ENCODE peak calls at places on chromosomes 12 and 14, in five cellular contexts. D is SK-N-SH, W is IMR-90, F is GM12878, M is K562. P is an unnamed sample.

GRCh38 chr14:89004195-89004594 is 179.7 kb downstream of the TTC8 start:
- DNase-seq in D (no peak), W (peak; percentile 78), F (no peak), M (no peak), P (no peak)

GRCh38 chr12:57529831-57530230 is 7.2 kb downstream of the MBD6 start:
- DNase-seq in D (no peak), W (no peak), F (no peak), M (no peak), P (no peak)

GRCh38 chr12:106113446-106114083 is 25.2 kb downstream of the NUAK1 start:
- DNase-seq in D (no peak), W (no peak), F (no peak), M (no peak), P (no peak)

GRCh38 chr12:112543666-112544185 is 125.0 kb downstream of the PTPN11 start:
- DNase-seq in D (no peak), W (no peak), F (no peak), M (no peak), P (no peak)

GRCh38 chr12:65313704-65314317 is 35.3 kb downstream of the MSRB3 start:
- DNase-seq in D (no peak), W (peak; percentile 47), F (no peak), M (peak; percentile 3), P (peak; percentile 19)

GRCh38 chr12:131287015-131287937 is 333.6 kb downstream of the ADGRD1 start:
- DNase-seq in D (no peak), W (no peak), F (no peak), M (no peak), P (no peak)

GRCh38 chr12:87444039-87444438 is 585.2 kb downstream of the C12orf50 start:
- DNase-seq in D (no peak), W (peak; percentile 1), F (no peak), M (no peak), P (no peak)

GRCh38 chr12:23909559-23909958 is 39.9 kb downstream of the SOX5 start:
- DNase-seq in D (no peak), W (no peak), F (no peak), M (no peak), P (no peak)

GRCh38 chr12:122749569-122750332 is 2.9 kb upstream of the DENR start:
- DNase-seq in D (peak; percentile 38), W (no peak), F (no peak), M (peak; percentile 28), P (peak; percentile 64)

GRCh38 chr12:70920251-70920851 is at the start of gene PTPRR:
- DNase-seq in D (peak; percentile 76), W (no peak), F (no peak), M (no peak), P (no peak)

GRCh38 chr14:76546426-76547221 is 170.7 kb downstream of the ESRRB start:
- DNase-seq in D (peak; percentile 65), W (no peak), F (no peak), M (peak; percentile 50), P (peak; percentile 50)

GRCh38 chr12:121712462-121713256 is at the start of gene TMEM120B:
- DNase-seq in D (peak; percentile 98), W (peak; percentile 71), F (no peak), M (peak; percentile 87), P (peak; percentile 70)

GRCh38 chr14:28243600-28243999 is 523.0 kb upstream of the FOXG1 start:
- DNase-seq in D (no peak), W (no peak), F (no peak), M (no peak), P (no peak)

GRCh38 chr14:49551569-49551968 is 34.6 kb downstream of the RPS29 start:
- DNase-seq in D (no peak), W (no peak), F (no peak), M (no peak), P (no peak)

GRCh38 chr12:20004951-20005350 is 363.4 kb upstream of the PDE3A start:
- DNase-seq in D (no peak), W (peak; percentile 27), F (no peak), M (no peak), P (no peak)

GRCh38 chr12:132196038-132196872 is 52.0 kb downstream of the NOC4L start:
- DNase-seq in D (no peak), W (no peak), F (no peak), M (no peak), P (no peak)

GRCh38 chr12:83389237-83389996 is 702.7 kb downstream of the TMTC2 start:
- DNase-seq in D (no peak), W (no peak), F (no peak), M (peak; percentile 48), P (peak; percentile 38)

GRCh38 chr14:91171291-91171690 is 57.4 kb downstream of the DGLUCY start:
- DNase-seq in D (peak; percentile 84), W (no peak), F (no peak), M (no peak), P (no peak)

GRCh38 chr14:66572836-66573235 is 64.9 kb downstream of the GPHN start:
- DNase-seq in D (no peak), W (no peak), F (no peak), M (no peak), P (no peak)
- TF ChIP-seq RCOR1 in D (no peak), W (no peak), F (no peak), M (no peak), P (no peak)

GRCh38 chr12:75837700-75838099 is 193.9 kb downstream of the PHLDA1 start:
- DNase-seq in D (peak; percentile 36), W (no peak), F (no peak), M (peak; percentile 60), P (no peak)
- TF ChIP-seq RCOR1 in D (peak; percentile 64), W (no peak), F (no peak), M (no peak), P (no peak)

GRCh38 chr14:20415723-20416622 is 2.7 kb upstream of the TEP1 start:
- DNase-seq in D (peak; percentile 50), W (peak; percentile 61), F (peak; percentile 49), M (peak; percentile 70), P (peak; percentile 67)
- TF ChIP-seq RCOR1 in D (no peak), W (no peak), F (no peak), M (no peak), P (no peak)

DNA sequence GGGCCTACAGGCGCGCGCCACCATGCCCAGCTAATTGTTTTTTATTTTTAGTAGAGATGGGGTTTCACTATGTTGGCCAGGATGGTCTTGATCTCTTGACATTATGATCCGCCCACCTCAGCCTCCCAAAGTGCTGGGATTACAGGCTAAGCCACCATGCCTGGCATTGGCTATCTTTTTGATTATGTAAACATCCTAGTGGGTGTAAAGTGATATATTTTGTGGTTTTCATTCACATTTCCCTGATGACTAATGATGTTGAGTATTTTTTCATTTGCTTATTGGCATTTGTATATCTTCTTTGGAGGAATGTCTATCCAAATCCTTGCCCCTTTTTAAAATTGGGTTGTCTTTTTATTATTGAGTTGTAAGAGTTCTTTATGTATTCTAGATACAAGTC is 16.3 kb downstream of the CREBL2 start:
- DNase-seq in D (no peak), W (peak; percentile 38), F (no peak), M (no peak), P (no peak)
- TF ChIP-seq RCOR1 in D (no peak), W (no peak), F (no peak), M (no peak), P (no peak)

DNA sequence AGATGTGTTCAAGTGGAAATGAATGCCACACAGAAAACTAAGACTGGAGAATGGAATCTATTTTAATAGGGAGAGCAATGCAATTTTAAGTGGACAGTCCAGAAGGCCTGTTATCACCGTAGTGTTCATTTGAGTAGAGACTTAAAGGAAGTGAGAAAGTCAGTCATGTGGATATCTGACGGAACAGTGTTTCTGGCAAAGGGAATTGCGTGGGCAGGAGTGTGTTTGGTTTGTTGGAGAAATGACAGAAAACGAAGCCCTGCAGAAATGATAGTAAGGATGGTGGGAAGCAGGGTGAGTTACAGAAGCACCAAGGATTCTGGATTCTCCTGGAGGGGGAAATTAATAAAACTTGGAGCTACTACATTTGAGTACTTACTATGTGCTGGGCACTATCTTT is 776.6 kb downstream of the MED13L start:
- DNase-seq in D (no peak), W (peak; percentile 15), F (no peak), M (no peak), P (no peak)
- TF ChIP-seq RCOR1 in D (no peak), W (no peak), F (no peak), M (no peak), P (no peak)

DNA sequence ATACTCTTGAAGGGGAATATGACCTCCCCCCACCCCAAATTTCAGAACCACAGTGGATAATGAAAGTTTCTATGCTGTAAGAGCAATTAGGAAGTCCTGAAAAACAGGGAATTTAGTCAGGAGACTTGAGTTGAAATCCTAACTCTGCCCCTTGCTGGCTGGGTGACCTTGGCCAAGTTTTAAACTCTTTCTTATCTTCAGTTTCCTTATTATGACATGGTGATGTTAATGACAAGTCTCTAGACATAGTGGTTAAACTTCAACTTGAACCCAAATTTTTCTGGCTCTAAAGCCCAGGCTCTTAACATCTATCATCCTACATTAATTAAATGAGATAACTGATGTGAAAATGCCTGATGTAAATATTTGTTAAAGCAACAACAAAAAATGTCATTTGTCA is 325.9 kb downstream of the APAF1 start:
- DNase-seq in D (no peak), W (no peak), F (no peak), M (no peak), P (no peak)
- TF ChIP-seq RCOR1 in D (no peak), W (no peak), F (no peak), M (no peak), P (no peak)

DNA sequence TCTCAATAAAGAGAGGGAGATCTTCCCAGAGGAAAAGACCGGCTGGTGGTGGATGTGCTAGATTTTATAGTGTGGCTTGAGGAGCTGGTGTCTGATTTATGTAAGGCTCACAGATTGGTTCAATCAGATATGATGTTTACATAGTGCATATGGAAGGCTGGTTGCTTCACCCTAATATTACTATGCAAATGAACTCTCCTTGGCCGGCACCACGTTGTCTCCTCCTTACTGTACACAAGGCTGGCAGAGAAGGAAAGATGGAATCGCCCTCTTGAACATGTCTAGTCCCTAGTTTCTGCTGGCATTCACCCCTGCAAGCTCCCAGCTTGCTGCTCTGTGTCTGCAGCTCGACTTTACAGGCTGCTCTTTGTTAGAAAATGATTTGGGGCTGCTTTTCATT is 8.9 kb downstream of the FAM186A start:
- DNase-seq in D (no peak), W (no peak), F (no peak), M (no peak), P (no peak)
- TF ChIP-seq RCOR1 in D (no peak), W (no peak), F (no peak), M (no peak), P (no peak)

DNA sequence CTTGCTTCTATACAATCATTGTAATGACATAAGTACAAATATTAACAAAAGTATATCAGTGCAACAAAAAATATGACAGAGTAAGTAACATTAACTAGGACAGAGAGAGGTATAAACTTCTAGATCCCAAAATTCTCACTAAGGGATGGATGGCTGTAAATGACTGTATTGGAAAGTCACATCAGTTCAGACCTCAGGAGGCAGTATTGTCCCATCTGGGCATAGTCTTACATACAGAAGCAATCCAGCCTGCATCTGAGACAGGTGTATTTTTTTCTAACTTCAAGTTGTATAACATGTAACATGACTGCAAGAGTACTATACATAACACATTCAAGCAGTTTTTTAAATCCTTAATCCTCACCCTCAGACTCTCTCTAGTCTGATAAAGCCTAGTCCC is 99.0 kb downstream of the GARIN6 start:
- DNase-seq in D (no peak), W (no peak), F (no peak), M (no peak), P (peak; percentile 3)
- TF ChIP-seq RCOR1 in D (no peak), W (no peak), F (no peak), M (no peak), P (no peak)

P was measured in A549.